ENCODE peak calls at places on chromosomes 13 and 19, in six cellular contexts. M is endothelial cell of umbilical vein, Y is A549, O is GM12878, Q is K562, G is HepG2. W is an unnamed sample.
A peak's percentile ranks its signal among the peaks of the same experiment; 100 is the strongest.

GRCh38 chr13:39036212-39036611 is 1.7 kb downstream of the PROSER1 start:
- DNase-seq in Y (no peak), Q (no peak), G (peak; percentile 25), M (no peak), O (no peak), W (peak; percentile 63)

GRCh38 chr13:51635137-51635878 is 51.0 kb downstream of the WDFY2 start:
- DNase-seq in Y (no peak), Q (no peak), M (no peak), G (no peak), O (no peak), W (peak; percentile 54)

GRCh38 chr13:40064154-40064713 is 408.8 kb downstream of the COG6 start:
- DNase-seq in O (no peak), Y (no peak), Q (no peak), G (peak; percentile 65), M (peak; percentile 20), W (no peak)

GRCh38 chr13:38542601-38543000 is 144.3 kb upstream of the FREM2 start:
- DNase-seq in Q (no peak), Y (no peak), M (no peak), G (no peak), O (no peak), W (no peak)

GRCh38 chr13:31775686-31776085 is 36.4 kb downstream of the RXFP2 start:
- DNase-seq in Q (no peak), Y (no peak), M (no peak), O (no peak), G (no peak), W (peak; percentile 37)

GRCh38 chr19:15129856-15130580 is 22.8 kb downstream of the SYDE1 start:
- DNase-seq in M (no peak), Y (no peak), Q (no peak), O (no peak), G (no peak), W (no peak)

GRCh38 chr13:30256713-30257432 is 50.5 kb downstream of the KATNAL1 start:
- DNase-seq in G (no peak), Q (no peak), Y (no peak), M (no peak), O (no peak), W (peak; percentile 30)

GRCh38 chr19:39696418-39696817 is 7.9 kb upstream of the LGALS14 start:
- DNase-seq in O (no peak), M (no peak), G (peak; percentile 25), Y (no peak), Q (no peak), W (no peak)

GRCh38 chr13:98809345-98809777 is 56.9 kb upstream of the SLC15A1 start:
- DNase-seq in M (no peak), Y (no peak), O (no peak), Q (no peak), G (no peak), W (no peak)

GRCh38 chr13:50732712-50733111 is 110.8 kb downstream of the DLEU7 start:
- DNase-seq in Y (no peak), M (peak; percentile 18), Q (no peak), G (no peak), O (no peak), W (no peak)

GRCh38 chr13:76643596-76643995 is 242.6 kb downstream of the KCTD12 start:
- DNase-seq in G (no peak), M (no peak), O (no peak), Q (no peak), Y (no peak), W (no peak)
- TF ChIP-seq MYC in G (no peak), M (no peak), O (no peak), Q (no peak), Y (no peak), W (no peak)

GRCh38 chr19:47187797-47188196 is 43.2 kb downstream of the BBC3 start:
- DNase-seq in M (no peak), G (no peak), Y (no peak), Q (no peak), O (no peak), W (no peak)

GRCh38 chr19:47183579-47183978 is 47.4 kb downstream of the BBC3 start:
- DNase-seq in Y (no peak), Q (no peak), M (no peak), G (no peak), O (no peak), W (no peak)

GRCh38 chr19:47188507-47189033 is 42.4 kb downstream of the BBC3 start:
- DNase-seq in Q (no peak), M (no peak), G (no peak), Y (no peak), O (no peak), W (no peak)

GRCh38 chr19:47187023-47187655 is 43.9 kb downstream of the BBC3 start:
- DNase-seq in Q (no peak), O (no peak), G (no peak), Y (no peak), M (no peak), W (no peak)

GRCh38 chr19:47186337-47187022 is 44.5 kb downstream of the BBC3 start:
- DNase-seq in Y (no peak), G (no peak), M (no peak), O (peak; percentile 89), Q (no peak), W (no peak)
- TF ChIP-seq MYC in Y (no peak), G (no peak), M (no peak), O (no peak), Q (no peak), W (no peak)

GRCh38 chr19:49213791-49214190 is 56.2 kb downstream of the TRPM4 start:
- DNase-seq in O (no peak), Y (no peak), M (no peak), Q (peak; percentile 86), G (no peak), W (peak; percentile 16)
- TF ChIP-seq MYC in O (no peak), Y (no peak), M (no peak), Q (no peak), G (no peak), W (no peak)

GRCh38 chr13:42384265-42384664 is 112.3 kb downstream of the AKAP11 start:
- DNase-seq in O (no peak), Q (no peak), G (no peak), Y (no peak), M (no peak), W (no peak)
- TF ChIP-seq MYC in O (no peak), Q (no peak), G (no peak), Y (no peak), M (no peak), W (no peak)

DNA sequence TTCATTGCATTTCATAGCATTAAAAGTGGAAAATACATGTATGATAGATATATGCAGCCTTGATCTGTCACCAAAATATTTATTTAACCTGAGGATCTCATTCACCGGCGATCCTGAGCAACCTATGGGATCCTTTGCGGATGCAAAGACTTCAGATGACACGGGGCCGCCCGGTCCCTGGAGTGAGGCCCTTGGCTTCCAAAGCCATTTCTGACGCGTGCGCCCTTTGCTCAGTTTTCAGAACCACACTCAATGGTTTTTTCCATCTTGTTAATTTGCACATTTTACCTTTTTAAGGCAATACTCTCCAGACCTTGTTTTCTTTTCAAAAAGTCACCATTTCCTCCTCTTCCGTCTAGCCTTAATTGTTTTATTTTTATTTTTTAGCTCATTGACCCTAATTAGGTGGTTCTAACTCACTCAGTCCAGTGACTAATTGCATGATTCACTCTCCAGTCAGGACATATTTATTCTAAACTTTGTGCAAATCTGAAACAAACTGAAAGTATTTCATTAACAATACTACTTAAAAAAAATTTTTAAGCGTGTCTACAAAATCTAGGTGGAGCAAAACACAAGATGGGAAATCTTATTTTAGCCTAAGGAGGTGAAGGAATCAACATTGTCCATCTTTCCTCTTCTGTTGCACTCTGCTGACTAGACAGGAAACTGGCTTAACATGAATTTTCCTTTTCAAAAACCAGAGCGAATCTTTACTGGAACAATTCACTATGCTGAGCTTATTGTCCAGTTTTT is 47.9 kb downstream of the COL4A1 start:
- DNase-seq in G (no peak), M (peak; percentile 92), Q (no peak), O (no peak), Y (no peak), W (no peak)
- TF ChIP-seq MYC in G (no peak), M (no peak), Q (no peak), O (no peak), Y (no peak), W (no peak)

GRCh38 chr19:1676351-1677266 is 24.2 kb upstream of the TCF3 start:
- DNase-seq in Y (no peak), M (no peak), G (no peak), O (no peak), Q (peak; percentile 19), W (no peak)
- TF ChIP-seq MYC in Y (no peak), M (no peak), G (no peak), O (no peak), Q (no peak), W (no peak)

GRCh38 chr13:73171242-73171641 is 112.4 kb downstream of the KLF5 start:
- DNase-seq in M (no peak), Y (no peak), Q (no peak), G (no peak), O (no peak), W (no peak)

GRCh38 chr13:73174521-73175010 is 115.8 kb downstream of the KLF5 start:
- DNase-seq in Q (no peak), Y (no peak), M (no peak), G (no peak), O (no peak), W (no peak)

GRCh38 chr13:73173160-73173905 is 114.5 kb downstream of the KLF5 start:
- DNase-seq in Y (no peak), G (no peak), M (no peak), Q (no peak), O (no peak), W (no peak)

GRCh38 chr13:73169971-73170370 is 111.2 kb downstream of the KLF5 start:
- DNase-seq in Y (no peak), O (no peak), G (no peak), Q (no peak), M (no peak), W (no peak)

GRCh38 chr13:73171926-73172325 is 113.1 kb downstream of the KLF5 start:
- DNase-seq in G (no peak), Q (no peak), O (no peak), Y (no peak), M (no peak), W (no peak)
- TF ChIP-seq MYC in G (no peak), Q (no peak), O (no peak), Y (no peak), M (no peak), W (no peak)

GRCh38 chr19:12112701-12113100 is 27.4 kb downstream of the ZNF20 start:
- DNase-seq in Q (no peak), M (no peak), Y (no peak), O (no peak), G (peak; percentile 61), W (no peak)

GRCh38 chr19:12113121-12113520 is 27.0 kb downstream of the ZNF20 start:
- DNase-seq in M (no peak), Y (no peak), G (peak; percentile 51), Q (no peak), O (no peak), W (no peak)

GRCh38 chr19:12111176-12111575 is 29.0 kb downstream of the ZNF20 start:
- DNase-seq in O (no peak), M (no peak), Y (no peak), G (no peak), Q (no peak), W (no peak)

GRCh38 chr19:12117203-12117970 is 22.8 kb downstream of the ZNF20 start:
- DNase-seq in G (peak; percentile 27), Q (no peak), O (no peak), M (no peak), Y (no peak), W (no peak)

DNA sequence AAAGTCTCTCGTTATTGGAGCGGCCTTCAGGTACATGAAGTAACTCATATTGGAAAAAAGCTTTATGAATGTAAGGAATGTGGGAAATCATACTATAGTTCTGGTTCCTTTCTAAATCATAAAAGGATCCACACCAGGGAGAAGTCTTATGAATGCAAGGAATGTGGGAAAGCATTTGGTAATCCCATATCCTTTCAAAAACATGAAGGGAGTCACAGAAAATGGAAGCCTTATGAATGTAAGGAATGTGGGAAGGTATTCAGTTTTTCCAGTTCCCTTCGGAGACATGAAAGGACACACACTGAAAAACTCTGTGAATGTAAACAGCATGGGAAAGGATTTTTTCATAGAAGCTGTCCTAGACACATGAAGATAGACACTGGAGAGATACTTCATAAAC is 27.9 kb downstream of the ZNF20 start:
- DNase-seq in M (no peak), Y (no peak), O (no peak), G (peak; percentile 79), Q (no peak), W (no peak)
- TF ChIP-seq MYC in M (no peak), Y (no peak), O (no peak), G (no peak), Q (no peak), W (no peak)

W was measured in NB4.